ENCODE peak calls at places on chromosome 4, in five cellular contexts. A, H, X, F and E are unnamed samples.

GRCh38 chr4:124953059-124953850 is 240.7 kb upstream of the ANKRD50 start:
- DNase-seq in A (no peak), H (no peak), X (peak; percentile 73), F (no peak), E (no peak)

GRCh38 chr4:113673450-113673849 is 88.1 kb downstream of the CAMK2D start:
- DNase-seq in X (peak; percentile 29), H (peak; percentile 63), F (no peak), A (peak; percentile 50), E (no peak)

GRCh38 chr4:105179539-105180401 is 33.1 kb downstream of the TET2 start:
- DNase-seq in X (peak; percentile 22), H (no peak), A (no peak), F (no peak), E (no peak)

GRCh38 chr4:165873298-165874071 is 448 bp downstream of the TLL1 start:
- DNase-seq in X (peak; percentile 30), A (no peak), F (no peak), H (peak; percentile 79), E (peak; percentile 4)

GRCh38 chr4:89136525-89136924 is 25.2 kb downstream of the TIGD2 start:
- DNase-seq in X (peak; percentile 54), F (no peak), H (no peak), A (no peak), E (no peak)

GRCh38 chr4:107818301-107818910 is 6.3 kb upstream of the SGMS2 start:
- DNase-seq in X (no peak), F (no peak), H (no peak), A (no peak), E (no peak)

GRCh38 chr4:78722320-78722719 is 53.8 kb upstream of the BMP2K start:
- DNase-seq in X (no peak), F (no peak), H (no peak), A (no peak), E (no peak)

GRCh38 chr4:178415925-178416324 is 973.7 kb upstream of the AGA start:
- DNase-seq in A (no peak), X (no peak), F (no peak), H (peak; percentile 54), E (no peak)

GRCh38 chr4:108433832-108434231 is 186.5 kb upstream of the RPL34 start:
- DNase-seq in A (no peak), F (peak; percentile 52), X (peak; percentile 87), H (no peak), E (no peak)

GRCh38 chr4:2882341-2882740 is 38.7 kb downstream of the ADD1 start:
- DNase-seq in A (no peak), H (no peak), X (peak; percentile 39), F (no peak), E (no peak)

GRCh38 chr4:151600432-151600831 is 160.4 kb downstream of the GATB start:
- DNase-seq in X (no peak), H (no peak), F (no peak), A (no peak), E (no peak)
- H3K27ac ChIP-seq in X (no peak overlapping the region), H (no peak overlapping the region), F (no peak overlapping the region), A (no peak overlapping the region), E (no peak overlapping the region)

DNA sequence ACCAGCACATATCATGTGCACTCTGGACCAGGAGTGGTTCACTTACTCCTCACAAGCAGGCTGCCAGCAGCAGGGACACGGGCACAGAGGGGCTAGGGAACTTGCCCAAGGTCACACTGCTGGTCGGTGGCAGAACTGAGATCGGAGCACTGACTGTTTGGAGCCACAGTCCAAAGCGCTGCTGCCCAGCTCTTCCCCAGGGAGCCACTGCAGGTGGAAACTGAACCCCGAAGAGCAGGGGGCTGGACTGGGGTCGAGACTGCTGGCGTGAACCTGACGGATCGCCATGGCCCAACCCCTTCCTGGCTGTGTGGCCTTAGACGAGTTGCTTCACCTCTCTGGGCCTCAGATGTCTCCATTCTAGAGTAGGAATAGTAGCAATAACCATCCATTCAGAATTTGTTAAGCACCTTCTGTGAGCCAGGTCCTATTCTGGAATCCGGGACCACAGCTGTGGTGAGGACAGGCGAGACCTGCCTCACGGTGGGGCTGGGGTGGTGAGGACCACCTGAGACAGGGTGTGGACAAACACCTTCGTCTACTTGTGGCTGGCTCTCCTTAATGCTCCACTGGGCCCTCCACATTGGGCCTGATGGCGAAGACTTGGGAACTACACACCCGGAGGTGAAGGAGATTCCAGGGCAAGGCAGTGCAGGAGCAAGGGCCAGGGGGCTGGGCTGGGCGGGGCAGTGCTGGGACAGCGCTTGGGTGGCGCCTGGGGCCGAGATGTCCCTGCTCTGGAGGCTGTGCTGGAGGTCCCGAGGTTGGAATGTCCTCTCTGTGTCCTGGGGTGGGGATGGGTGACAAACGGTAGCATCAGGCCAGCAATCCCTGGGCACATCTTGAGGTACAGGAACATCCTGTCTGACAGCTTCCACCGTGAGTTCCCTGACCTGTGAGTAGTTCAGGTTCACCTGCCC is 32.0 kb upstream of the KIAA0232 start:
- DNase-seq in H (no peak), A (no peak), X (no peak), F (no peak), E (no peak)
- H3K27ac ChIP-seq in H (no peak overlapping the region), A (no peak overlapping the region), X (no peak overlapping the region), F (peak overlapping the region; percentile 11), E (no peak overlapping the region)

GRCh38 chr4:153488006-153488718 is 22.0 kb downstream of the TMEM131L start:
- DNase-seq in F (peak; percentile 47), X (no peak), H (peak; percentile 67), A (no peak), E (no peak)

GRCh38 chr4:153485374-153485773 is 19.2 kb downstream of the TMEM131L start:
- DNase-seq in F (no peak), X (no peak), A (no peak), H (no peak), E (no peak)

GRCh38 chr4:153486281-153487151 is 20.4 kb downstream of the TMEM131L start:
- DNase-seq in F (peak; percentile 59), H (peak; percentile 89), X (peak; percentile 58), A (no peak), E (no peak)

GRCh38 chr4:153483432-153484418 is 17.6 kb downstream of the TMEM131L start:
- DNase-seq in H (no peak), X (no peak), F (no peak), A (no peak), E (no peak)

DNA sequence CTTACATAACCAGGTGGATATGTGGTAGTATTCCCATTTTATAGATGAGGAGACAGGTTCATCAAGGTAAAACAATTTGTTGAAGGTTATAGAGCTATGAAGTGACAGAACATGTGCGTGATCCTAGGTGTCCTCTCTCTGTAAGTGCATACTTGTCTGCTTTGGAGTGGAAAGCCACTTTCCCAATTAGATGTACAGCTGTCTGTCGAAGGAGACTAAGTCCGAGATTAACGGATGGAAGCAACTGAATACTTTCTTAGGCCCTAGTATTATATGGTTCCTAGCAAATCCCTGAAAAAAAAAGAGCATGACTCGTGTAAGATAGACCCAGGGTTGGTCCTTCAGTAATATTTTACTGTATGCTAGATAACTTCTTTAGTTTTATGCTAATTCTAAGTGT is 19.7 kb downstream of the TMEM131L start:
- DNase-seq in A (no peak), X (no peak), H (no peak), F (no peak), E (no peak)
- H3K27ac ChIP-seq in A (peak overlapping the region; percentile 49), X (peak overlapping the region; percentile 19), H (no peak overlapping the region), F (peak overlapping the region; percentile 35), E (no peak overlapping the region)

DNA sequence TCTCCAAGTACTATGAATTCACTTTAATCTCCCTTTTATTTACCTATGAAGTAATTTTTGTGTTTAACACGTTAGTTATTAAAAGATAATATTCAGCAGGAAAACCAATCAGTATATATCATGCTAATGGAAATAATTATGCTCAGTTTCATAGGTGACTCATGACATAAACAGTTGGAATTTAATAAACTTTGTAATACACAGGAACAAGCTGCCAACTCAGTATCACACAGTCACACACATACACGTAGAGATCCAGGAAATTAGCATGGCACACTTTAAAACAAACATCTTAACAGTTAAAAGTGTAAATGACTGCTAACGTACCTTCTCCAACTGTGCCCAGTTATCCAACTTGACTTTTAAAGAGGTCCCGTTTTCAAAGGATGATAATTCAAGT is 2.3 kb downstream of the SPATA4 start:
- DNase-seq in A (no peak), H (no peak), F (no peak), X (peak; percentile 34), E (no peak)
- H3K27ac ChIP-seq in A (no peak overlapping the region), H (no peak overlapping the region), F (peak overlapping the region; percentile 61), X (no peak overlapping the region), E (no peak overlapping the region)

DNA sequence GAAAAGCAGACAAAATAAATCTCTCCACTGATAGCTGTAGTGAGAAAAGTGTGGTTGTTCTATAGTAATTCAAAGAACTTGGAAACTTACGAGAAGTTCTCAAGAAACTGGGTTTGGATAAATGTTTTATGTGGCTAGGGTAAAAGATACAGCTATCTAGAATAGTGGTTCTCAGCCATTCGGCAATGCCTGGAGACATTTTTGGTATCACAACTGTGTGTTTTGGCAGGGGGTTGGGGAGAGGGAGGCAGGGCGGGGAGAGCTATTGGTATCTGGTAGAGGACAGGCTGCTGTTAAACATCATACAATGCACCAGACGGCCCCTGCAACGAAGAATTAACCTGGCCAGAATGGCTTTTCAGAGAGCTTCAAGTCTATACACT is 50.8 kb upstream of the MND1 start:
- DNase-seq in H (no peak), A (no peak), F (no peak), X (no peak), E (no peak)
- H3K27ac ChIP-seq in H (no peak overlapping the region), A (no peak overlapping the region), F (no peak overlapping the region), X (no peak overlapping the region), E (no peak overlapping the region)

GRCh38 chr4:7052923-7053715 is 9.9 kb downstream of the TADA2B start:
- DNase-seq in A (no peak), F (no peak), X (peak; percentile 32), H (no peak), E (no peak)
- H3K27ac ChIP-seq in A (no peak overlapping the region), F (no peak overlapping the region), X (no peak overlapping the region), H (no peak overlapping the region), E (no peak overlapping the region)